ENCODE peak calls at places on chromosomes 11 and 22, in five cellular contexts. One of them, this sample, is unnamed.
A peak's percentile ranks its signal among the peaks of the same experiment; 100 is the strongest.

GRCh38 chr22:39148727-39149535 is 3.5 kb downstream of the CBX7 start:
- DNase-seq in suprapubic skin: peak; percentile 70
- DNase-seq in ovary: peak; percentile 85
- DNase-seq in esophagus squamous epithelium: no peak
- DNase-seq in mesendoderm: peak; percentile 73
- DNase-seq in this sample: no peak

GRCh38 chr11:133896028-133896427 is 50.7 kb upstream of the SPATA19 start:
- DNase-seq in suprapubic skin: peak; percentile 5
- DNase-seq in ovary: no peak
- DNase-seq in esophagus squamous epithelium: no peak
- DNase-seq in mesendoderm: no peak
- DNase-seq in this sample: no peak

GRCh38 chr11:27795955-27796861 is 96.0 kb upstream of the BDNF start:
- DNase-seq in suprapubic skin: no peak
- DNase-seq in ovary: no peak
- DNase-seq in esophagus squamous epithelium: no peak
- DNase-seq in mesendoderm: peak; percentile 78
- DNase-seq in this sample: no peak

GRCh38 chr11:67463680-67464410 is 5.2 kb downstream of the TMEM134 start:
- DNase-seq in suprapubic skin: peak; percentile 91
- DNase-seq in ovary: peak; percentile 57
- DNase-seq in esophagus squamous epithelium: no peak
- DNase-seq in mesendoderm: no peak
- DNase-seq in this sample: no peak

GRCh38 chr11:70568504-70569172 is 170.3 kb downstream of the CTTN start:
- DNase-seq in suprapubic skin: no peak
- DNase-seq in ovary: peak; percentile 53
- DNase-seq in esophagus squamous epithelium: no peak
- DNase-seq in mesendoderm: peak; percentile 93
- DNase-seq in this sample: peak; percentile 40

GRCh38 chr11:13102865-13103539 is 93.9 kb downstream of the RASSF10 start:
- DNase-seq in suprapubic skin: no peak
- DNase-seq in ovary: no peak
- DNase-seq in esophagus squamous epithelium: no peak
- DNase-seq in mesendoderm: no peak
- DNase-seq in this sample: no peak

GRCh38 chr11:94305146-94305545 is 766 bp downstream of the IZUMO1R start:
- DNase-seq in suprapubic skin: no peak
- DNase-seq in ovary: no peak
- DNase-seq in esophagus squamous epithelium: no peak
- DNase-seq in mesendoderm: peak; percentile 40
- DNase-seq in this sample: no peak

GRCh38 chr11:92698742-92699141 is 270.7 kb upstream of the MTNR1B start:
- DNase-seq in suprapubic skin: no peak
- DNase-seq in ovary: no peak
- DNase-seq in esophagus squamous epithelium: no peak
- DNase-seq in mesendoderm: no peak
- DNase-seq in this sample: no peak

GRCh38 chr11:109884501-109884900 is 208.7 kb upstream of the ZC3H12C start:
- DNase-seq in suprapubic skin: no peak
- DNase-seq in ovary: no peak
- DNase-seq in esophagus squamous epithelium: no peak
- DNase-seq in mesendoderm: no peak
- DNase-seq in this sample: no peak

GRCh38 chr11:129300099-129300498 is 75.5 kb upstream of the BARX2 start:
- DNase-seq in suprapubic skin: no peak
- DNase-seq in ovary: no peak
- DNase-seq in esophagus squamous epithelium: no peak
- DNase-seq in mesendoderm: no peak
- DNase-seq in this sample: no peak

GRCh38 chr11:75639752-75640151 is 29.1 kb downstream of the MAP6 start:
- DNase-seq in suprapubic skin: peak; percentile 70
- DNase-seq in ovary: peak; percentile 60
- DNase-seq in esophagus squamous epithelium: no peak
- DNase-seq in mesendoderm: peak; percentile 90
- DNase-seq in this sample: no peak

DNA sequence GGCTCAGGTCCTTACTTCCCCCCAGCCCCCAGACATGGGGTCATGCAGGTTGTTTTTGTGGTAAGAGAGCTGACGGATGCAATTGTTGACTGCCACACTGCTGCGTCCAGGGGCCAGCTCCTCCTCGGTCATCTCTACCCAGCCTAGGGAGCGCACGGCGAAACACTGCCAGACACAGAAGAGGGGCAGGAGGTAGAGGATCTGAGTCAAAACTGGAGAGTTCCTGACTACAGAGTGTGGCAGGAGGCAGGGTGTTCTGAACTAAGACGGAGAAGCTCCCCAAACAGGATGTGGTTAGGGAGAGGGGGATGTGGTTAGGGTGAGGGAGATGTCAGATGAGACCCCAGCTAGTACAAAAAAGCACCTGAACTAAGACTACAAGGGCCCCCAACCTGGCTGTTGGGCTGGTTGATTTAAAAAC is 12.3 kb downstream of the SMPD1 start:
- DNase-seq in suprapubic skin: no peak
- DNase-seq in ovary: no peak
- DNase-seq in esophagus squamous epithelium: no peak
- DNase-seq in mesendoderm: no peak
- DNase-seq in this sample: no peak
- H3K4me3 ChIP-seq in suprapubic skin: no peak overlapping the region
- H3K4me3 ChIP-seq in ovary: no peak overlapping the region
- H3K4me3 ChIP-seq in esophagus squamous epithelium: no peak overlapping the region
- H3K4me3 ChIP-seq in mesendoderm: no peak overlapping the region
- H3K4me3 ChIP-seq in this sample: no peak overlapping the region

GRCh38 chr22:31830721-31831070 is 76.9 kb downstream of the DEPDC5 start:
- DNase-seq in suprapubic skin: no peak
- DNase-seq in ovary: no peak
- DNase-seq in esophagus squamous epithelium: no peak
- DNase-seq in mesendoderm: no peak
- DNase-seq in this sample: no peak

GRCh38 chr22:31829505-31829904 is 75.7 kb downstream of the DEPDC5 start:
- DNase-seq in suprapubic skin: no peak
- DNase-seq in ovary: peak; percentile 23
- DNase-seq in esophagus squamous epithelium: no peak
- DNase-seq in mesendoderm: no peak
- DNase-seq in this sample: peak; percentile 73

GRCh38 chr22:31825513-31825912 is 71.7 kb downstream of the DEPDC5 start:
- DNase-seq in suprapubic skin: no peak
- DNase-seq in ovary: no peak
- DNase-seq in esophagus squamous epithelium: no peak
- DNase-seq in mesendoderm: no peak
- DNase-seq in this sample: no peak

GRCh38 chr22:31826443-31826842 is 72.6 kb downstream of the DEPDC5 start:
- DNase-seq in suprapubic skin: no peak
- DNase-seq in ovary: no peak
- DNase-seq in esophagus squamous epithelium: no peak
- DNase-seq in mesendoderm: no peak
- DNase-seq in this sample: no peak

DNA sequence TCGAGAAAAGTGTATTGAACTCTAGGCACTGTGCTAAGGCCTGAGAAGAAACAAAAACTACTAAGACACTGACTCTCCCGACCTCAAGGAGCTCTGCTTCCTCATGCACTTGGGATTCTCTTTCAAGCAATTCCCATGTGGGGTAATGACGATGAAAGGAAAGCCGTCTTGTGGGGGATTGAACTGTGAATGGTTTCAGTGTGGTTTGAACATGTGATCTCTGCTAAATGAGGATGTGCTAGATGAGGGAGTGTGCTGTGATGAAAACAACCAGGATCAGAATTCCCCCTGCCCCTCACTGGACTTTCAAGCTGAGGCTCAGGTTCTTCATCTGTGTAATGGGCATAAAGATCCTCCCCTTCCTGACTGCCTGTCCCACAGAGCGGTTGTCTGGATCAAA is 74.9 kb downstream of the DEPDC5 start:
- DNase-seq in suprapubic skin: no peak
- DNase-seq in ovary: no peak
- DNase-seq in esophagus squamous epithelium: no peak
- DNase-seq in mesendoderm: no peak
- DNase-seq in this sample: no peak
- H3K36me3 ChIP-seq in suprapubic skin: peaks cover 40% of the 10 kb centered on the region
- H3K36me3 ChIP-seq in ovary: no peaks in the 10 kb centered on the region
- H3K36me3 ChIP-seq in esophagus squamous epithelium: no peaks in the 10 kb centered on the region
- H3K36me3 ChIP-seq in mesendoderm: no peaks in the 10 kb centered on the region
- H3K36me3 ChIP-seq in this sample: peaks cover 31% of the 10 kb centered on the region

DNA sequence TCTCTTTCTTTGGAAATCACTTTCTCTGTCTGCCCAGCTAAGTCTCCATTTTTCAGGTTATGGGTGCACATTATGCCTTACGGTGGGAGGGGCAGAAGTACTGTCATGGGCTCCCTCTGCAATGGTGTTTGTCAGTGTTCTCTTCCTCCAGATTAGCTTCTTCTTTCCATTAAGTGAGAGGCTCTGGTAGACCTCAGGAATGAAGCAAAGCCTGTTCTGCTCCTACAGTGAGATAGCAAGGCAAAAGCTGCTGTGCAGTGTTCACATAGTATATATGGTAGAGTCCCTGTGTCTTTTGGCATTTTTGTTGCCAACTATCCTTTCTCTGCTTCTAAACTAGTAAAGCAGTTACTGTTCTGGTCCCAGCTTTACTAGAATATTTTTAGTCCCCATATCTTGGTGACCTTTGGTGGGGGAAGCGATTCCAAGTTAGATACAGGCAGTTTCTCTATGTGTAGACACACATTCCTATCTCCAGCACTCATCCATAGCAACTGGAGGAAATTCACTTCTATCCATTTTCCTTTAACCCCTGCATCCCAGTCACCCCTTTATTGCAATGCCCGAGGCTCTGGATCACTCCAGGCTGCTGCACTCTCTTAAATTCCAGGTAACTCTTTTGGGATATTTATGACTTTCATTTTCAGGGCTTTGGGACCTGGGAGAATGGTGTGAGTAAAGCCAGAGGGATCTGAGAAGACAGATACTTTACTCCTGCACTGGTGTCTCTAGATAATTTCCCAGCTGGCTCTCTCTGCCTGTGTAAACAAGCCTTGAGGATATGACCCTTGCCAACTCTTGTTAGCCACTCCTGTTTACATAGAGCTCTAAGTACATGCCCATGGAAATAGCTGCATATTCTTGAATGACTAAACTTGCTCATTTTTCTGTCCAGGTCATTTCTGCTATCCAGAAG is 3.9 kb upstream of the TRIM34 start:
- DNase-seq in suprapubic skin: no peak
- DNase-seq in ovary: no peak
- DNase-seq in esophagus squamous epithelium: no peak
- DNase-seq in mesendoderm: peak; percentile 60
- DNase-seq in this sample: no peak
- H3K4me3 ChIP-seq in suprapubic skin: no peak overlapping the region
- H3K4me3 ChIP-seq in ovary: no peak overlapping the region
- H3K4me3 ChIP-seq in esophagus squamous epithelium: no peak overlapping the region
- H3K4me3 ChIP-seq in mesendoderm: no peak overlapping the region
- H3K4me3 ChIP-seq in this sample: no peak overlapping the region

DNA sequence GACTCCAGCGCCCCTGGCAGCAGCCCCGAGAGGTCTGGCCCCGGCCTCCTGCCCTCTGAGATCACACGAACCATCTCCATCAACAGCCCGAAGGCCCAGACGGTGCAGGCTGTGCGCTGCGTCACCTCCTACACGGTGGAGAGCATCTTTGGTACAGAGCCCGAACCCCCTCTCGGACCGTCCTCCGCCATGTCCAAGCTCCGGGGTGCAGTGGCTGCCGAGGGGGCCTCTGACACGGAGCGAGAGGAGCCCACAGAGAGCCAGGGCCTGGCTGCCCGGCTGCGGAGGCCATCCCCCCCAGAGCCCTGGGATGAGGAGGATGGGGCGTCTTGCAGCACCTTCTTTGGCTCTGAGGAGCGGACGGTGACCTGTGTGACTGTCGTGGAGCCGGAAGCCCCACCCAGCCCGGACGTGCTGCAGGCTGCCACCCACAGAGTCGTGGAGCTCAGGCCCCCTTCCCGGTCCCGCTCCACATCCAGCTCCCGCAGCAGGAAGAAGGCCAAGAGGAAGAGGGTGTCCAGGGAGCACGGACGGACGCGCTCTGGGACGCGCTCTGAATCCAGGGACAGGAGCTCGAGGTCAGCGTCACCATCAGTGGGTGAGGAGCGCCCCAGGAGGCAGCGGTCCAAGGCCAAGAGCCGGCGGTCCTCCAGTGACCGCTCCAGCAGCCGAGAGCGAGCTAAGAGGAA is 7.6 kb downstream of the IRF7 start:
- DNase-seq in suprapubic skin: peak; percentile 62
- DNase-seq in ovary: no peak
- DNase-seq in esophagus squamous epithelium: no peak
- DNase-seq in mesendoderm: no peak
- DNase-seq in this sample: peak; percentile 66
- H3K36me3 ChIP-seq in suprapubic skin: peaks cover 99% of the 10 kb centered on the region
- H3K36me3 ChIP-seq in ovary: no peaks in the 10 kb centered on the region
- H3K36me3 ChIP-seq in esophagus squamous epithelium: peaks cover 72% of the 10 kb centered on the region
- H3K36me3 ChIP-seq in mesendoderm: peaks cover 22% of the 10 kb centered on the region
- H3K36me3 ChIP-seq in this sample: peaks cover 91% of the 10 kb centered on the region

GRCh38 chr22:40399661-40400060 is 29.3 kb downstream of the SGSM3 start:
- DNase-seq in suprapubic skin: no peak
- DNase-seq in ovary: no peak
- DNase-seq in esophagus squamous epithelium: no peak
- DNase-seq in mesendoderm: peak; percentile 29
- DNase-seq in this sample: no peak
- H3K4me3 ChIP-seq in suprapubic skin: no peak overlapping the region
- H3K4me3 ChIP-seq in ovary: no peak overlapping the region
- H3K4me3 ChIP-seq in esophagus squamous epithelium: no peak overlapping the region
- H3K4me3 ChIP-seq in mesendoderm: no peak overlapping the region
- H3K4me3 ChIP-seq in this sample: no peak overlapping the region

This sample was measured in RWPE2.